ENCODE peak calls at places on chromosomes 11 and 22, in five cellular contexts. I is A549, X is HCT116, O is K562, Q is WTC11. T is an unnamed sample.

GRCh38 chr11:42066113-42066512 is 606.7 kb upstream of the LRRC4C start:
- DNase-seq in I (no peak), X (no peak), O (no peak), Q (peak), T (no peak)

GRCh38 chr11:122293298-122294023 is 177.4 kb upstream of the BLID start:
- DNase-seq in I (no peak), X (no peak), O (no peak), Q (no peak), T (no peak)

GRCh38 chr11:14190992-14191773 is 167.8 kb downstream of the RRAS2 start:
- DNase-seq in I (no peak), X (no peak), O (no peak), Q (no peak), T (no peak)

GRCh38 chr22:29231971-29232959 is 26.6 kb downstream of the EMID1 start:
- DNase-seq in I (no peak), X (no peak), O (no peak), Q (no peak), T (peak)

GRCh38 chr11:68373810-68374501 is 61.6 kb downstream of the LRP5 start:
- DNase-seq in I (no peak), X (no peak), O (no peak), Q (no peak), T (peak)

GRCh38 chr11:61840371-61840770 is 12.3 kb downstream of the FADS2 start:
- DNase-seq in I (no peak), X (no peak), O (no peak), Q (no peak), T (no peak)

GRCh38 chr22:38415561-38416321 is 39.3 kb downstream of the KCNJ4 start:
- DNase-seq in I (no peak), X (no peak), O (no peak), Q (peak), T (no peak)

GRCh38 chr22:22156716-22157499 is 87.7 kb upstream of the VPREB1 start:
- DNase-seq in I (peak), X (peak), O (peak), Q (peak), T (peak)

GRCh38 chr22:30444632-30445437 is 19.3 kb downstream of the MTFP1 start:
- DNase-seq in I (peak), X (peak), O (peak), Q (peak), T (peak)

GRCh38 chr11:69512790-69513189 is 31.3 kb downstream of the LINC01488 start:
- DNase-seq in I (no peak), X (no peak), O (no peak), Q (no peak), T (no peak)

GRCh38 chr11:116412118-116412889 is 360.5 kb downstream of the BUD13 start:
- DNase-seq in I (no peak), X (no peak), O (no peak), Q (no peak), T (no peak)

GRCh38 chr11:76788661-76789442 is 5.7 kb downstream of the TSKU start:
- DNase-seq in I (no peak), X (peak), O (no peak), Q (no peak), T (no peak)
- TF ChIP-seq MAX in I (no peak), X (no peak), O (no peak), Q (no peak), T (no peak)

GRCh38 chr22:50074551-50075042 is 10.6 kb downstream of the MLC1 start:
- DNase-seq in I (no peak), X (no peak), O (no peak), Q (no peak), T (no peak)
- TF ChIP-seq MAX in I (no peak), X (no peak), O (no peak), Q (no peak), T (no peak)

GRCh38 chr22:46660604-46661201 is 40.5 kb downstream of the GRAMD4 start:
- DNase-seq in I (no peak), X (no peak), O (no peak), Q (no peak), T (no peak)
- TF ChIP-seq MAX in I (no peak), X (no peak), O (no peak), Q (no peak), T (no peak)

DNA sequence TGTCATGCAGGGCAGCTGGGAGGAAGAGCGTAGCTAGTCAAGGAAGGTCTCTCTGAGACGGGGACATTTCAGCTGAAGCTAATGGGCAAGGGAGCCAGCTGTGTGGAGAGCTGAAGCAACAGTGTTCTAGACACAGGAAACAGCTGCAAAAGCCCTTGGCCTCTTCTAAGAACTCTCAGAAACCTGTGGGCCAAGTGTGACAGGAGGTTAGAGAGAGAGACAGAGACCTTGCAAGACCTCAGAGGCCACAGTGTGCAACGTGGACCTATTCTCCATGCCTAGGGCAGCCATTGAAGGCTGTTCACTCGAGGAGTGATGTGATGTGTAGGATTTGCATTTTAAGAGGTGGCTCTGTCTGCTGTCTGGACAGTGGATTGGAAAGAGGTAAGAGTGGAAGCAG is 48.7 kb upstream of the TNRC6B start:
- DNase-seq in I (no peak), X (no peak), O (no peak), Q (no peak), T (no peak)
- TF ChIP-seq MAX in I (no peak), X (no peak), O (no peak), Q (no peak), T (no peak)

DNA sequence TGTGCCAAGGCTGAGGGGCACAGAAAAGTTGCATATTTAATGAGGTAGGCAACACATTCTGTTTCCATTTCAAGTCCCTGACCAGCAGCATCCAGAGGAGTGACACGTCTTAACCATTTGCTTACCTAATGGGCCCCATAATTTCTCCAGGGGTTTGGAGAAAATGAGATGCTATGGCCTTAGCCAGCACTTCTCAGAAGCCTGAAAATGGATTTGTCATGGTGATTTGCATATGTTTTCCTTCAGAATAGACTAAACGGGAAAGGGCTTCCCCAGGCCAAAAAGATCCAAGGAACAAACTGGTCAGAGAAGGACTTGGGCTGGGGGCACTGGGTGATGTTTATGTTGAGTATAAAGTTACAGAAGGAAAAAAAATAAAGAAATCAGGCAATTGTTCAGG is 16.7 kb downstream of the CSRP3 start:
- DNase-seq in I (no peak), X (no peak), O (no peak), Q (no peak), T (no peak)
- TF ChIP-seq MAX in I (no peak), X (no peak), O (no peak), Q (no peak), T (no peak)

GRCh38 chr11:79768343-79768742 is 327.5 kb upstream of the TENM4 start:
- DNase-seq in I (no peak), X (no peak), O (no peak), Q (no peak), T (no peak)
- TF ChIP-seq MAX in I (no peak), X (no peak), O (no peak), Q (no peak), T (no peak)

GRCh38 chr11:9461760-9462134 is 935 bp downstream of the ZNF143 start:
- DNase-seq in I (peak), X (no peak), O (peak), Q (no peak), T (peak)
- TF ChIP-seq MAX in I (no peak), X (no peak), O (no peak), Q (no peak), T (no peak)

GRCh38 chr22:49723478-49724029 is 104.1 kb downstream of the BRD1 start:
- DNase-seq in I (no peak), X (no peak), O (no peak), Q (no peak), T (no peak)

GRCh38 chr22:49726022-49726681 is 101.5 kb downstream of the BRD1 start:
- DNase-seq in I (no peak), X (no peak), O (no peak), Q (no peak), T (no peak)

GRCh38 chr22:49725516-49725915 is 102.2 kb downstream of the BRD1 start:
- DNase-seq in I (no peak), X (no peak), O (no peak), Q (no peak), T (no peak)

GRCh38 chr22:49724893-49725489 is 102.7 kb downstream of the BRD1 start:
- DNase-seq in I (peak), X (peak), O (peak), Q (peak), T (peak)

DNA sequence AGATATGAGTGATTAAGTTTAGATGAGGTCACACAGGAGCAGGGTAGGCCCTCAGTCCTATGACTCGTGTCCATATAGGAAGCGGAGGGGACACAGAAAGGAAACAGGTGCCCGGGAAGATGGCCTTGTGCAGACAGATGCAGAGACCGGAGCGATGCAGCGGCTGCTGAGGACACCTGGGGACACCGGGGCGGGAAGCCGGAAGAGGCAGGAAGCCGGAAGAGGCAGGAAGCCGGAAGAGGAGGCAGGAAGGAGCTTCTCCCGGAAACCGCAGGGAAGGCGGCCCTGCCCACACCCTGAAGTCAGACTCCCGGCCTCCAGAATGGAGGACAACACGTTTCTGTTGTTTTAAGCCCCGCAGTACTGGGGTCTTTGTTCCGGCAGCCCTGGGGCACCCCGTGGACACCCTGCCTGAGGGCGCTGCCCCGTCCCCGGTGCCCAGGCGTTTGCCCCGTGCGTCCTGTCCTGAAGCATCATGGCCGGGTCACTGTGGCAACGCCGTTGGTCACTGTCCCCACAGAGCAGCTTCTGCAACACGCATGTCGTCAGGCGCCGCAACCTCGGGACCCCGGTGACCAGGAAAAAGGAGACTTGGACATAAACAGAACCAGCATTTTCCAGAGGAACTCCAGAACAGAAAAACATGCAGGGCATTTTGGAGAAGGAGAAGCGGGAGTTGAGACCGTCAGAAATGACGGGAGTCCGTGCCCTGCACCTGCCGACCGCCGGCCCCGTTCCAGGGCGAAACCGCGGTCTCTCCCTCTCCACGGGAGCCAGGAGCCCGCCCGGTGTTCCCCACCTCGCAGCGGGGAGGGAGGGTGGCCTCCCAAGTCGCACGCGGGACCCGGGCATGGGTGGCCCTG is 103.4 kb downstream of the BRD1 start:
- DNase-seq in I (no peak), X (no peak), O (peak), Q (no peak), T (no peak)
- TF ChIP-seq MAX in I (no peak), X (no peak), O (no peak), Q (no peak), T (no peak)